ENCODE peak calls at places on chromosomes 13 and 19, in six cellular contexts. N, G, T, B, Q and U are unnamed samples.
A peak's percentile ranks its signal among the peaks of the same experiment; 100 is the strongest.

GRCh38 chr19:16121141-16121540 is 9.5 kb downstream of the RAB8A start:
- DNase-seq in B (no peak), G (no peak), N (no peak), T (no peak), Q (no peak), U (no peak)

GRCh38 chr13:23630349-23631093 is 60.3 kb downstream of the TNFRSF19 start:
- DNase-seq in N (no peak), T (no peak), B (no peak), G (no peak), Q (no peak), U (no peak)

GRCh38 chr19:40530091-40530901 is 46.4 kb upstream of the SHKBP1 start:
- DNase-seq in T (no peak), G (no peak), Q (peak; percentile 32), N (no peak), B (no peak), U (peak; percentile 12)

GRCh38 chr19:11091343-11092153 is 2.3 kb downstream of the LDLR start:
- DNase-seq in Q (no peak), N (peak; percentile 98), G (peak; percentile 78), B (no peak), T (no peak), U (peak; percentile 70)

GRCh38 chr13:111929036-111929616 is 137.8 kb upstream of the SOX1 start:
- DNase-seq in N (no peak), G (no peak), B (peak; percentile 27), T (no peak), Q (no peak), U (no peak)

GRCh38 chr13:94822356-94822755 is 110.0 kb upstream of the SOX21 start:
- DNase-seq in Q (no peak), G (no peak), N (no peak), T (no peak), B (no peak), U (no peak)

GRCh38 chr19:18319591-18320135 is 3.2 kb downstream of the LSM4 start:
- DNase-seq in G (no peak), Q (no peak), B (no peak), N (no peak), T (no peak), U (peak; percentile 35)

GRCh38 chr19:18850560-18851375 is 19.0 kb downstream of the UPF1 start:
- DNase-seq in Q (no peak), T (no peak), N (no peak), B (no peak), G (no peak), U (no peak)

GRCh38 chr19:50050406-50051223 is 24.8 kb downstream of the ZNF473 start:
- DNase-seq in N (peak; percentile 87), B (peak; percentile 81), Q (peak; percentile 82), T (no peak), G (peak; percentile 86), U (peak; percentile 86)

GRCh38 chr13:18995259-18995873 is 186.3 kb downstream of the TUBA3C start:
- DNase-seq in T (no peak), N (no peak), B (no peak), G (no peak), Q (no peak), U (no peak)

GRCh38 chr13:33707449-33707848 is 110.5 kb upstream of the RFC3 start:
- DNase-seq in G (no peak), T (no peak), B (no peak), N (no peak), Q (no peak), U (no peak)

GRCh38 chr13:114008964-114009589 is 35.2 kb upstream of the C13orf46 start:
- DNase-seq in G (no peak), B (no peak), N (no peak), T (no peak), Q (no peak), U (no peak)